ENCODE peak calls at places on chromosome 19, in four cellular contexts. One of them, this sample, is unnamed.

GRCh38 chr19:48512504-48513288 is 1.1 kb upstream of the LMTK3 start:
- DNase-seq in HepG2: no peak
- DNase-seq in K562: no peak
- DNase-seq in GM12878: no peak
- DNase-seq in this sample: no peak

GRCh38 chr19:7497292-7497691 is 8.5 kb upstream of the PEX11G start:
- DNase-seq in HepG2: no peak
- DNase-seq in K562: peak
- DNase-seq in GM12878: no peak
- DNase-seq in this sample: no peak

GRCh38 chr19:38484747-38485146 is 51.3 kb downstream of the RYR1 start:
- DNase-seq in HepG2: no peak
- DNase-seq in K562: no peak
- DNase-seq in GM12878: no peak
- DNase-seq in this sample: no peak

GRCh38 chr19:10773969-10774368 is 56.1 kb downstream of the DNM2 start:
- DNase-seq in HepG2: no peak
- DNase-seq in K562: no peak
- DNase-seq in GM12878: no peak
- DNase-seq in this sample: no peak

GRCh38 chr19:44644391-44645016 is 794 bp downstream of the PVR start:
- DNase-seq in HepG2: peak
- DNase-seq in K562: peak
- DNase-seq in GM12878: no peak
- DNase-seq in this sample: no peak

GRCh38 chr19:33578697-33579096 is 43.1 kb upstream of the CHST8 start:
- DNase-seq in HepG2: no peak
- DNase-seq in K562: no peak
- DNase-seq in GM12878: no peak
- DNase-seq in this sample: no peak

GRCh38 chr19:32675720-32676185 is at the start of gene RGS9BP:
- DNase-seq in HepG2: peak
- DNase-seq in K562: peak
- DNase-seq in GM12878: no peak
- DNase-seq in this sample: no peak

GRCh38 chr19:3708207-3708931 is at the start of gene TJP3:
- DNase-seq in HepG2: peak
- DNase-seq in K562: no peak
- DNase-seq in GM12878: no peak
- DNase-seq in this sample: peak

GRCh38 chr19:3879656-3880055 is 829 bp upstream of the ATCAY start:
- DNase-seq in HepG2: no peak
- DNase-seq in K562: peak
- DNase-seq in GM12878: no peak
- DNase-seq in this sample: no peak

GRCh38 chr19:13977803-13978202 is 25.5 kb downstream of the DCAF15 start:
- DNase-seq in HepG2: no peak
- DNase-seq in K562: no peak
- DNase-seq in GM12878: no peak
- DNase-seq in this sample: no peak

GRCh38 chr19:44890366-44891015 is 563 bp upstream of the TOMM40 start:
- DNase-seq in HepG2: peak
- DNase-seq in K562: peak
- DNase-seq in GM12878: peak
- DNase-seq in this sample: peak

GRCh38 chr19:1250374-1251232 is 2.2 kb downstream of the MIDN start:
- DNase-seq in HepG2: peak
- DNase-seq in K562: peak
- DNase-seq in GM12878: no peak
- DNase-seq in this sample: no peak

GRCh38 chr19:49678970-49679831 is 2.1 kb downstream of the PRMT1 start:
- DNase-seq in HepG2: no peak
- DNase-seq in K562: no peak
- DNase-seq in GM12878: no peak
- DNase-seq in this sample: no peak

GRCh38 chr19:38655148-38655824 is 7.8 kb downstream of the ACTN4 start:
- DNase-seq in HepG2: no peak
- DNase-seq in K562: no peak
- DNase-seq in GM12878: no peak
- DNase-seq in this sample: no peak

GRCh38 chr19:12754465-12755196 is 3.0 kb downstream of the BEST2 start:
- DNase-seq in HepG2: no peak
- DNase-seq in K562: no peak
- DNase-seq in GM12878: no peak
- DNase-seq in this sample: no peak

GRCh38 chr19:38417544-38418506 is 8.2 kb downstream of the RASGRP4 start:
- DNase-seq in HepG2: no peak
- DNase-seq in K562: peak
- DNase-seq in GM12878: no peak
- DNase-seq in this sample: peak

GRCh38 chr19:709965-710714 is 1.4 kb downstream of the PALM start:
- DNase-seq in HepG2: no peak
- DNase-seq in K562: no peak
- DNase-seq in GM12878: no peak
- DNase-seq in this sample: no peak

GRCh38 chr19:19552811-19553210 is 14.7 kb downstream of the CILP2 start:
- DNase-seq in HepG2: no peak
- DNase-seq in K562: peak
- DNase-seq in GM12878: no peak
- DNase-seq in this sample: no peak

GRCh38 chr19:45406165-45406956 is at the start of gene POLR1G:
- DNase-seq in HepG2: peak
- DNase-seq in K562: peak
- DNase-seq in GM12878: peak
- DNase-seq in this sample: peak

GRCh38 chr19:28874742-28875141 is 338.2 kb downstream of the UQCRFS1 start:
- DNase-seq in HepG2: no peak
- DNase-seq in K562: no peak
- DNase-seq in GM12878: no peak
- DNase-seq in this sample: no peak

GRCh38 chr19:12784871-12785430 is 6.3 kb upstream of the JUNB start:
- DNase-seq in HepG2: no peak
- DNase-seq in K562: no peak
- DNase-seq in GM12878: no peak
- DNase-seq in this sample: no peak

GRCh38 chr19:50444059-50444458 is 11.4 kb downstream of the MYBPC2 start:
- DNase-seq in HepG2: no peak
- DNase-seq in K562: no peak
- DNase-seq in GM12878: no peak
- DNase-seq in this sample: no peak

GRCh38 chr19:49761249-49761624 is 1.9 kb downstream of the TSKS start:
- DNase-seq in HepG2: no peak
- DNase-seq in K562: no peak
- DNase-seq in GM12878: no peak
- DNase-seq in this sample: no peak

GRCh38 chr19:51070334-51070886 is 5.5 kb upstream of the KLK13 start:
- DNase-seq in HepG2: no peak
- DNase-seq in K562: no peak
- DNase-seq in GM12878: no peak
- DNase-seq in this sample: no peak

GRCh38 chr19:52248256-52248655 is 21.1 kb upstream of the ZNF766 start:
- DNase-seq in HepG2: peak
- DNase-seq in K562: peak
- DNase-seq in GM12878: no peak
- DNase-seq in this sample: peak
- TF ChIP-seq ZBTB33 in HepG2: no peak
- TF ChIP-seq ZBTB33 in K562: no peak
- TF ChIP-seq ZBTB33 in GM12878: no peak
- TF ChIP-seq ZBTB33 in this sample: no peak

GRCh38 chr19:31100945-31101344 is 248.3 kb downstream of the TSHZ3 start:
- DNase-seq in HepG2: no peak
- DNase-seq in K562: no peak
- DNase-seq in GM12878: no peak
- DNase-seq in this sample: no peak
- TF ChIP-seq SP1 in HepG2: no peak
- TF ChIP-seq SP1 in K562: no peak
- TF ChIP-seq SP1 in GM12878: no peak
- TF ChIP-seq SP1 in this sample: no peak

DNA sequence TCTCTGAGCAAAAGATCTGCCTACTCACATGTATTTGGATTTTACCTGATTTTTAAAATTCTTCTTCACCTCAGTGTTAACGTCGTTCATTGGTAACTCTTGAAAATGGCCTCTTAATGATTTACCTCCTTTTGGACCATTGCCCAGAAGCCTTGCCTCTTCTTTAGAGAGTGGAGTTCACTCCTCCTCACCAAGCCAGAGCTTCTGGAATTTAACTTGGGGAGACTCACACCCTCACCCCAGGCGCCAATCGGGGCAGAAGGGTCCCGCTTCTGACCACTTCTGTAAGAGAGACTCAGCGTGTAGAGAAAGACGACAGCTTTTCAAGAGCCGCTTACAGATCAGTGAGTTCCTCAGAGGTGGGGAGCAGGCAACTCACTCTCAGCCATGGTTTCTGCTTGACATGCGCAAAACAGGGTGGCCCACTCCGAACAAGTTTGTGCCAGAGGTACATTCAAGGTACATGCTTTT is 2.7 kb downstream of the PNMA8C start:
- DNase-seq in HepG2: peak
- DNase-seq in K562: no peak
- DNase-seq in GM12878: no peak
- DNase-seq in this sample: no peak
- TF ChIP-seq ZBTB33 in HepG2: no peak
- TF ChIP-seq ZBTB33 in K562: no peak
- TF ChIP-seq ZBTB33 in GM12878: no peak
- TF ChIP-seq ZBTB33 in this sample: no peak

DNA sequence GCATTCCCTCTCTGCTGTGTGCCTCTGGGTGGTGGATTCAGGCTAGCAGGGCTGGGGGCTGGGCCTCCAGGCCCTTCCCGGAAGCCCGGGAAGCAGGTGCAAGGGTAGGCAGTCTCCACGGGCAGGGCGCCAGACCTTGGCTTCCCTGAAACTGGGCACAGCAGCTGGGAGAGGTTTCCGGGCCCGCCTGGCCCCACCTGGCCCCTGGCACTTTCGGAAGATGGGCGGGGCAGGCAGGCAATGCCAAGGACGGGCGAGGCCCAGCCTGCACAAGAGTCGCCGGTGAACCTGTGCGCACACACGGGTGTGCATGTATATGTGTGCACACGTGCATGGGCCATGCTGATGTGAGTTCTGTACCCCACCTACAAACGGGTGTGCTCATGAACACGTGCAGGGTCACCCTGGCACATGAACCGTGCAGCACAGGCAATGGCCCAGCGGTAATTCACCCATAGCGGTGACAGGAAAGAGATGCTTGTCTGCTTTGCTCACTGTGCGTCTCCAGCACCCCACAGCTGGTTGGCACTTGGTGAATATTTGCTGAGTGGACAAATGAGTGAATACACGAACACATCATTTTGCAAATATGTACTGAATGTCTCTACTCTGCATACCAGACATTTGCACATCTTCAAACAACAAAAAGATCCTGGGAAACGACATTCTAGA is 15.3 kb downstream of the GADD45B start:
- DNase-seq in HepG2: no peak
- DNase-seq in K562: no peak
- DNase-seq in GM12878: no peak
- DNase-seq in this sample: no peak
- TF ChIP-seq SP1 in HepG2: no peak
- TF ChIP-seq SP1 in K562: no peak
- TF ChIP-seq SP1 in GM12878: no peak
- TF ChIP-seq SP1 in this sample: peak

DNA sequence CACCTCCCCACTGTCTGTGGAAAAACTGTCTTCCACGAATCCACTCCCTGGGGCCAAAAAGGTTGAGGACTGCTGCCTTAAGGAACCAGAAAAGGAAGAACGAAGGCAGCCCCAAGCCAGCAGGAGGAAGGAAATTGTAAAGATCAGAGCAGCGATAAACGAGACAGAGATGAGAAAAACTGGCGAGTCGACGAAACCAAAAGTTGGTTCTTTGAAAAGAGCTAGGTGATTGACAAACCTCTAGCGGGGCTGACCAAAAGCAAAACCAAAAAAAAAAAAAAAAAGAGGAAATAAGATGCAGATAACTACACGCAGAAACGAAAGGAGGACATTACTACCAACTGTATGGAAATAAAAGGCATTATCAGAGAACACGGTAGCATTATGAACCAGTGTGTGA is 76.9 kb downstream of the GADD45B start:
- DNase-seq in HepG2: no peak
- DNase-seq in K562: no peak
- DNase-seq in GM12878: peak
- DNase-seq in this sample: no peak
- TF ChIP-seq ZBTB33 in HepG2: no peak
- TF ChIP-seq ZBTB33 in K562: no peak
- TF ChIP-seq ZBTB33 in GM12878: no peak
- TF ChIP-seq ZBTB33 in this sample: no peak

GRCh38 chr19:41521860-41522555 is 54.0 kb upstream of the CEACAM21 start:
- DNase-seq in HepG2: no peak
- DNase-seq in K562: no peak
- DNase-seq in GM12878: no peak
- DNase-seq in this sample: no peak
- TF ChIP-seq SP1 in HepG2: no peak
- TF ChIP-seq SP1 in K562: no peak
- TF ChIP-seq SP1 in GM12878: no peak
- TF ChIP-seq SP1 in this sample: no peak

GRCh38 chr19:41735071-41735623 is 20.2 kb upstream of the CEACAM6 start:
- DNase-seq in HepG2: no peak
- DNase-seq in K562: no peak
- DNase-seq in GM12878: no peak
- DNase-seq in this sample: no peak

GRCh38 chr19:41739361-41739760 is 16.0 kb upstream of the CEACAM6 start:
- DNase-seq in HepG2: no peak
- DNase-seq in K562: no peak
- DNase-seq in GM12878: no peak
- DNase-seq in this sample: no peak

GRCh38 chr19:41734156-41734555 is 21.2 kb upstream of the CEACAM6 start:
- DNase-seq in HepG2: no peak
- DNase-seq in K562: no peak
- DNase-seq in GM12878: no peak
- DNase-seq in this sample: no peak

DNA sequence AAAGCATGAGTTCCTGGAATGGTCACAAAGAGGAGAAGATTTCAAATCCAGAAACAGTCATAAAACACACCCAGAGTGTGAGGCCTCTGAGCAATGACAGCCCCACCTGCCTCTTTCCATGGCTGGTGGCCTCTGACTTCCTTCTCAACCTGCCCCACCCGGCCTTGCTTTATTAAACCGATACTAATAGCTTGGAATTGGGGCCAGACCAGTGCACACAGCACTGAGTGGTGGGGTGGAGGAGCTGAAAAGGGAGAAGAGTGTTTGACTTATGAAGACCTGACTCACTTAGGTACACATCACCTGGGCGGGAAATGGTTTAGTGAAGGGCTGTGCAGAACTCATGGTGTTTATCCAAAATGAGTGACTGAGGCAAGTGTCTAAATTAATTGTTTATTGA is 20.7 kb upstream of the CEACAM6 start:
- DNase-seq in HepG2: no peak
- DNase-seq in K562: no peak
- DNase-seq in GM12878: no peak
- DNase-seq in this sample: no peak
- TF ChIP-seq ZBTB33 in HepG2: no peak
- TF ChIP-seq ZBTB33 in K562: no peak
- TF ChIP-seq ZBTB33 in GM12878: no peak
- TF ChIP-seq ZBTB33 in this sample: no peak